ENCODE peak calls at places on chromosome 22, in eight cellular contexts. B is fibroblast of lung; X is brain microvascular endothelial cell; T is cardiac muscle cell; J is M059J; D is activated naive CD8-positive, alpha-beta T cell treated with anti-CD3 and anti-CD28 coated beads for 36 hours; E is right lobe of liver; Z is SJSA1. N is an unnamed sample.

GRCh38 chr22:35156945-35157344 is 91.0 kb downstream of the ISX start:
- DNase-seq in Z (no peak), X (no peak), B (no peak), J (no peak), T (no peak), E (no peak), D (no peak), N (no peak)

GRCh38 chr22:39725351-39726035 is 154.9 kb downstream of the CACNA1I start:
- DNase-seq in D (no peak), J (no peak), X (no peak), T (no peak), B (no peak), E (no peak), Z (no peak), N (no peak)

GRCh38 chr22:33076368-33076767 is 18.2 kb upstream of the SYN3 start:
- DNase-seq in X (no peak), Z (no peak), E (no peak), D (no peak), T (peak; percentile 14), B (peak; percentile 8), J (peak; percentile 6), N (no peak)

GRCh38 chr22:37051629-37052385 is at the start of gene KCTD17:
- DNase-seq in E (no peak), D (peak; percentile 89), T (peak; percentile 82), B (peak; percentile 68), X (peak; percentile 52), J (peak; percentile 54), Z (peak; percentile 73), N (peak; percentile 97)

GRCh38 chr22:29143848-29144785 is 61.6 kb upstream of the EMID1 start:
- DNase-seq in J (no peak), E (no peak), D (no peak), Z (peak; percentile 27), B (no peak), X (no peak), T (no peak), N (no peak)

GRCh38 chr22:24124247-24124646 is 57.0 kb upstream of the SUSD2 start:
- DNase-seq in T (no peak), E (no peak), X (no peak), D (no peak), J (no peak), Z (no peak), B (no peak), N (no peak)

GRCh38 chr22:39898997-39899396 is 1.9 kb upstream of the GRAP2 start:
- DNase-seq in J (no peak), D (no peak), T (no peak), E (no peak), X (no peak), Z (no peak), B (no peak), N (no peak)

GRCh38 chr22:17952273-17952801 is 72.0 kb downstream of the MICAL3 start:
- DNase-seq in J (no peak), B (no peak), D (no peak), Z (no peak), T (no peak), E (peak; percentile 73), X (no peak), N (no peak)

GRCh38 chr22:33756508-33756949 is 163.7 kb downstream of the LARGE1 start:
- DNase-seq in E (no peak), J (no peak), Z (no peak), B (no peak), T (no peak), X (no peak), D (no peak), N (peak; percentile 63)

GRCh38 chr22:46741974-46742519 is 4.0 kb upstream of the CERK start:
- DNase-seq in E (no peak), T (no peak), J (no peak), X (no peak), Z (no peak), B (no peak), D (no peak), N (peak; percentile 54)

N was measured in H7.